ENCODE peak calls at places on chromosomes 6 and 20, in four cellular contexts. T is T-helper 17 cell, R is myocyte, A is HT-29. N is an unnamed sample.

GRCh38 chr6:137313928-137314855 is 95.0 kb upstream of the IFNGR1 start:
- DNase-seq in T (peak), R (peak), A (peak), N (peak)

GRCh38 chr20:25039697-25040437 is 18.1 kb downstream of the ACSS1 start:
- DNase-seq in T (no peak), R (peak), A (peak), N (peak)

GRCh38 chr6:125949069-125949468 is 7.5 kb upstream of the HINT3 start:
- DNase-seq in R (no peak), A (no peak), T (no peak), N (no peak)

GRCh38 chr20:54267510-54268003 is 59.7 kb downstream of the PFDN4 start:
- DNase-seq in R (peak), A (peak), T (no peak), N (peak)

GRCh38 chr6:80174931-80175572 is 68.6 kb downstream of the BCKDHB start:
- DNase-seq in R (peak), A (no peak), T (no peak), N (peak)

GRCh38 chr6:142845624-142846458 is 99.1 kb downstream of the HIVEP2 start:
- DNase-seq in R (peak), A (peak), T (peak), N (peak)

GRCh38 chr6:107323133-107323785 is 136.1 kb downstream of the PDSS2 start:
- DNase-seq in A (no peak), T (no peak), R (no peak), N (peak)

GRCh38 chr20:53737404-53738038 is 143.9 kb upstream of the ZNF217 start:
- DNase-seq in R (peak), T (no peak), A (peak), N (peak)

GRCh38 chr20:51536116-51537069 is 6.1 kb downstream of the NFATC2 start:
- DNase-seq in T (no peak), A (no peak), R (no peak), N (no peak)

GRCh38 chr6:146550911-146551310 is 7.3 kb downstream of the RAB32 start:
- DNase-seq in T (no peak), A (no peak), R (no peak), N (peak)

GRCh38 chr20:44410583-44411019 is 55.1 kb downstream of the HNF4A start:
- DNase-seq in T (no peak), R (no peak), A (no peak), N (no peak)

GRCh38 chr6:168956141-168956838 is 297.4 kb downstream of the THBS2 start:
- DNase-seq in A (no peak), R (peak), T (no peak), N (peak)

GRCh38 chr6:22756365-22756764 is 187.0 kb downstream of the HDGFL1 start:
- DNase-seq in R (no peak), A (no peak), T (no peak), N (peak)

GRCh38 chr20:258963-259362 is 1.4 kb downstream of the DEFB132 start:
- DNase-seq in T (no peak), A (peak), R (no peak), N (peak)

GRCh38 chr20:9711872-9712271 is 127.0 kb downstream of the PAK5 start:
- DNase-seq in A (no peak), T (no peak), R (no peak), N (no peak)

GRCh38 chr6:15242937-15243614 is 2.8 kb upstream of the JARID2 start:
- DNase-seq in T (no peak), A (no peak), R (no peak), N (no peak)

GRCh38 chr6:122869437-122870024 is 80.5 kb downstream of the SMPDL3A start:
- DNase-seq in A (peak), R (peak), T (no peak), N (peak)

GRCh38 chr20:59776059-59776603 is 157.3 kb downstream of the SYCP2 start:
- DNase-seq in R (no peak), T (no peak), A (no peak), N (no peak)

GRCh38 chr20:53138454-53139291 is 166.5 kb downstream of the TSHZ2 start:
- DNase-seq in T (no peak), R (no peak), A (no peak), N (no peak)

GRCh38 chr6:6711832-6712231 is 123.3 kb downstream of the LY86 start:
- DNase-seq in A (no peak), R (no peak), T (no peak), N (no peak)

GRCh38 chr6:164303092-164304007 is 888.8 kb downstream of the QKI start:
- DNase-seq in A (no peak), R (peak), T (no peak), N (no peak)

GRCh38 chr20:3172933-3173581 is at the start of gene LZTS3:
- DNase-seq in A (no peak), T (peak), R (peak), N (peak)

GRCh38 chr6:53616450-53617357 is 48.9 kb downstream of the KLHL31 start:
- DNase-seq in A (peak), R (no peak), T (no peak), N (no peak)

GRCh38 chr6:45486739-45487138 is 109.0 kb upstream of the SUPT3H start:
- DNase-seq in T (no peak), A (no peak), R (no peak), N (no peak)

GRCh38 chr6:33008944-33009861 is at the start of gene HLA-DOA:
- DNase-seq in R (peak), A (no peak), T (no peak), N (peak)

GRCh38 chr6:73747293-73747692 is 51.3 kb downstream of the CD109 start:
- DNase-seq in A (no peak), R (no peak), T (no peak), N (no peak)

GRCh38 chr6:9252784-9253183 is 817.4 kb upstream of the SLC35B3 start:
- DNase-seq in A (no peak), R (no peak), T (no peak), N (no peak)

GRCh38 chr20:25984933-25985332 is 288.3 kb upstream of the ZNF337 start:
- DNase-seq in T (no peak), R (no peak), A (no peak), N (peak)